ENCODE peak calls at places on chromosomes 16 and 17, in ten cellular contexts. E, F, S, W, G, N, P, K, Q and U are unnamed samples.

GRCh38 chr17:1890758-1891450 is 61.1 kb downstream of the RPA1 start:
- DNase-seq in E (no peak), F (no peak), S (no peak), W (no peak), G (no peak), N (no peak), P (no peak), K (no peak), Q (no peak), U (peak; percentile 41)

GRCh38 chr16:1713331-1713730 is 7.3 kb downstream of the MAPK8IP3 start:
- DNase-seq in E (no peak), F (no peak), S (no peak), W (no peak), G (no peak), N (no peak), P (no peak), K (no peak), Q (no peak), U (no peak)

GRCh38 chr16:9102379-9102778 is 10.9 kb downstream of the HAPSTR1 start:
- DNase-seq in E (peak; percentile 86), F (no peak), S (no peak), W (no peak), G (no peak), N (no peak), P (no peak), K (no peak), Q (peak; percentile 56), U (no peak)

GRCh38 chr17:50026901-50027638 is 28.8 kb upstream of the ITGA3 start:
- DNase-seq in E (peak; percentile 94), F (no peak), S (peak; percentile 89), W (peak; percentile 89), G (peak; percentile 74), N (peak; percentile 52), P (peak; percentile 23), K (peak; percentile 84), Q (no peak), U (peak; percentile 78)

GRCh38 chr16:55302635-55303034 is 21.4 kb upstream of the IRX6 start:
- DNase-seq in E (no peak), F (no peak), S (peak; percentile 48), W (peak; percentile 10), G (no peak), N (no peak), P (no peak), K (no peak), Q (no peak), U (no peak)

GRCh38 chr16:57946181-57946801 is 24.6 kb downstream of the CNGB1 start:
- DNase-seq in E (no peak), F (no peak), S (no peak), W (no peak), G (no peak), N (no peak), P (no peak), K (no peak), Q (no peak), U (no peak)

GRCh38 chr17:72916991-72917390 is 175.5 kb downstream of the SLC39A11 start:
- DNase-seq in E (no peak), F (no peak), S (no peak), W (no peak), G (no peak), N (no peak), P (no peak), K (no peak), Q (no peak), U (no peak)

GRCh38 chr17:33811984-33812383 is 443.1 kb upstream of the CCL2 start:
- DNase-seq in E (no peak), F (no peak), S (no peak), W (no peak), G (no peak), N (no peak), P (no peak), K (no peak), Q (no peak), U (no peak)

GRCh38 chr17:63492940-63493339 is 16.1 kb downstream of the ACE start:
- DNase-seq in E (no peak), F (no peak), S (no peak), W (no peak), G (no peak), N (no peak), P (no peak), K (no peak), Q (no peak), U (no peak)

GRCh38 chr17:50565559-50566350 is 5.2 kb downstream of the CACNA1G start:
- DNase-seq in E (no peak), F (no peak), S (peak; percentile 48), W (no peak), G (no peak), N (no peak), P (no peak), K (no peak), Q (no peak), U (no peak)

GRCh38 chr17:82346342-82347300 is 12.4 kb upstream of the TEX19 start:
- DNase-seq in E (no peak), F (no peak), S (no peak), W (no peak), G (no peak), N (no peak), P (no peak), K (no peak), Q (no peak), U (no peak)

GRCh38 chr17:47732399-47733046 is 513 bp upstream of the TBX21 start:
- DNase-seq in E (no peak), F (no peak), S (no peak), W (no peak), G (no peak), N (no peak), P (no peak), K (no peak), Q (no peak), U (peak; percentile 6)

GRCh38 chr17:67438669-67439068 is 61.6 kb downstream of the PITPNC1 start:
- DNase-seq in E (no peak), F (no peak), S (no peak), W (no peak), G (no peak), N (no peak), P (no peak), K (no peak), Q (no peak), U (no peak)

GRCh38 chr16:85018529-85019236 is 7.3 kb upstream of the ZDHHC7 start:
- DNase-seq in E (no peak), F (no peak), S (no peak), W (no peak), G (no peak), N (no peak), P (no peak), K (no peak), Q (no peak), U (no peak)

GRCh38 chr17:75525806-75526554 is 483 bp downstream of the LLGL2 start:
- DNase-seq in E (no peak), F (no peak), S (peak; percentile 47), W (no peak), G (peak; percentile 59), N (no peak), P (no peak), K (no peak), Q (no peak), U (no peak)

GRCh38 chr16:67244387-67245188 is 2.7 kb downstream of the FHOD1 start:
- DNase-seq in E (peak; percentile 94), F (no peak), S (no peak), W (no peak), G (peak; percentile 61), N (no peak), P (peak; percentile 70), K (peak; percentile 69), Q (peak; percentile 67), U (peak; percentile 78)

GRCh38 chr16:86723699-86724098 is 145.3 kb downstream of the FOXL1 start:
- DNase-seq in E (no peak), F (no peak), S (peak; percentile 87), W (peak; percentile 20), G (no peak), N (no peak), P (no peak), K (no peak), Q (no peak), U (no peak)

GRCh38 chr17:79790805-79791353 is 6.0 kb downstream of the CBX8 start:
- DNase-seq in E (no peak), F (no peak), S (no peak), W (no peak), G (no peak), N (no peak), P (no peak), K (no peak), Q (no peak), U (no peak)

GRCh38 chr17:41065829-41066624 is at the start of gene KRTAP2-4:
- DNase-seq in E (peak; percentile 63), F (no peak), S (no peak), W (no peak), G (no peak), N (no peak), P (no peak), K (no peak), Q (peak; percentile 71), U (no peak)

GRCh38 chr16:4435668-4436067 is 10.0 kb downstream of the DNAJA3 start:
- DNase-seq in E (no peak), F (no peak), S (no peak), W (no peak), G (no peak), N (no peak), P (no peak), K (no peak), Q (no peak), U (no peak)

GRCh38 chr16:70635356-70636016 is 10.9 kb upstream of the IL34 start:
- DNase-seq in E (no peak), F (no peak), S (peak; percentile 72), W (no peak), G (no peak), N (no peak), P (no peak), K (no peak), Q (peak; percentile 45), U (no peak)

GRCh38 chr16:22813946-22814325 is at the start of gene HS3ST2:
- DNase-seq in E (no peak), F (no peak), S (peak; percentile 89), W (peak; percentile 56), G (no peak), N (no peak), P (no peak), K (no peak), Q (no peak), U (no peak)

GRCh38 chr16:75957870-75958269 is 231.6 kb upstream of the CPHXL start:
- DNase-seq in E (no peak), F (no peak), S (no peak), W (no peak), G (no peak), N (no peak), P (no peak), K (no peak), Q (no peak), U (no peak)